ENCODE peak calls at places on chromosomes 3 and 15, in four cellular contexts. One of them, this sample, is unnamed.

GRCh38 chr15:72423256-72423655 is 25.2 kb downstream of the TMEM202 start:
- DNase-seq in A549: no peak
- DNase-seq in lower leg skin: no peak
- DNase-seq in esophagus squamous epithelium: no peak
- DNase-seq in this sample: no peak

GRCh38 chr15:95329362-95329761 is 1001.1 kb upstream of the NR2F2 start:
- DNase-seq in lower leg skin: no peak
- DNase-seq in esophagus squamous epithelium: no peak
- DNase-seq in A549: no peak
- DNase-seq in this sample: no peak

GRCh38 chr3:43455233-43455632 is 166.6 kb downstream of the ANO10 start:
- DNase-seq in lower leg skin: no peak
- DNase-seq in A549: peak; percentile 30
- DNase-seq in esophagus squamous epithelium: no peak
- DNase-seq in this sample: no peak

GRCh38 chr3:108393128-108393900 is 97.0 kb downstream of the HHLA2 start:
- DNase-seq in esophagus squamous epithelium: no peak
- DNase-seq in lower leg skin: no peak
- DNase-seq in A549: no peak
- DNase-seq in this sample: no peak

GRCh38 chr3:4712109-4712508 is 219.0 kb downstream of the ITPR1 start:
- DNase-seq in lower leg skin: peak; percentile 73
- DNase-seq in esophagus squamous epithelium: no peak
- DNase-seq in A549: no peak
- DNase-seq in this sample: no peak

GRCh38 chr15:66839511-66840112 is 137.6 kb downstream of the SMAD6 start:
- DNase-seq in lower leg skin: no peak
- DNase-seq in A549: no peak
- DNase-seq in esophagus squamous epithelium: no peak
- DNase-seq in this sample: no peak

GRCh38 chr15:68507447-68507846 is 71.3 kb upstream of the CORO2B start:
- DNase-seq in lower leg skin: no peak
- DNase-seq in A549: no peak
- DNase-seq in esophagus squamous epithelium: no peak
- DNase-seq in this sample: peak; percentile 7

GRCh38 chr15:43516801-43517353 is 531 bp upstream of the MAP1A start:
- DNase-seq in A549: no peak
- DNase-seq in lower leg skin: no peak
- DNase-seq in esophagus squamous epithelium: no peak
- DNase-seq in this sample: no peak

GRCh38 chr15:38885001-38885400 is 320.4 kb upstream of the RASGRP1 start:
- DNase-seq in lower leg skin: no peak
- DNase-seq in A549: peak; percentile 63
- DNase-seq in esophagus squamous epithelium: no peak
- DNase-seq in this sample: no peak

GRCh38 chr3:33579843-33580242 is 138.2 kb downstream of the CLASP2 start:
- DNase-seq in esophagus squamous epithelium: no peak
- DNase-seq in lower leg skin: no peak
- DNase-seq in A549: no peak
- DNase-seq in this sample: no peak

GRCh38 chr3:33582234-33582633 is 135.8 kb downstream of the CLASP2 start:
- DNase-seq in lower leg skin: no peak
- DNase-seq in esophagus squamous epithelium: no peak
- DNase-seq in A549: no peak
- DNase-seq in this sample: no peak

GRCh38 chr3:33579181-33579510 is 138.9 kb downstream of the CLASP2 start:
- DNase-seq in esophagus squamous epithelium: no peak
- DNase-seq in lower leg skin: no peak
- DNase-seq in A549: no peak
- DNase-seq in this sample: no peak

GRCh38 chr3:33578325-33579180 is 138.3 kb upstream of the UBP1 start:
- DNase-seq in A549: peak; percentile 82
- DNase-seq in esophagus squamous epithelium: no peak
- DNase-seq in lower leg skin: no peak
- DNase-seq in this sample: no peak

GRCh38 chr3:33581666-33582065 is 136.4 kb downstream of the CLASP2 start:
- DNase-seq in esophagus squamous epithelium: no peak
- DNase-seq in lower leg skin: no peak
- DNase-seq in A549: no peak
- DNase-seq in this sample: no peak
- TF ChIP-seq POLR2A in esophagus squamous epithelium: no peak
- TF ChIP-seq POLR2A in lower leg skin: no peak
- TF ChIP-seq POLR2A in A549: no peak
- TF ChIP-seq POLR2A in this sample: no peak

DNA sequence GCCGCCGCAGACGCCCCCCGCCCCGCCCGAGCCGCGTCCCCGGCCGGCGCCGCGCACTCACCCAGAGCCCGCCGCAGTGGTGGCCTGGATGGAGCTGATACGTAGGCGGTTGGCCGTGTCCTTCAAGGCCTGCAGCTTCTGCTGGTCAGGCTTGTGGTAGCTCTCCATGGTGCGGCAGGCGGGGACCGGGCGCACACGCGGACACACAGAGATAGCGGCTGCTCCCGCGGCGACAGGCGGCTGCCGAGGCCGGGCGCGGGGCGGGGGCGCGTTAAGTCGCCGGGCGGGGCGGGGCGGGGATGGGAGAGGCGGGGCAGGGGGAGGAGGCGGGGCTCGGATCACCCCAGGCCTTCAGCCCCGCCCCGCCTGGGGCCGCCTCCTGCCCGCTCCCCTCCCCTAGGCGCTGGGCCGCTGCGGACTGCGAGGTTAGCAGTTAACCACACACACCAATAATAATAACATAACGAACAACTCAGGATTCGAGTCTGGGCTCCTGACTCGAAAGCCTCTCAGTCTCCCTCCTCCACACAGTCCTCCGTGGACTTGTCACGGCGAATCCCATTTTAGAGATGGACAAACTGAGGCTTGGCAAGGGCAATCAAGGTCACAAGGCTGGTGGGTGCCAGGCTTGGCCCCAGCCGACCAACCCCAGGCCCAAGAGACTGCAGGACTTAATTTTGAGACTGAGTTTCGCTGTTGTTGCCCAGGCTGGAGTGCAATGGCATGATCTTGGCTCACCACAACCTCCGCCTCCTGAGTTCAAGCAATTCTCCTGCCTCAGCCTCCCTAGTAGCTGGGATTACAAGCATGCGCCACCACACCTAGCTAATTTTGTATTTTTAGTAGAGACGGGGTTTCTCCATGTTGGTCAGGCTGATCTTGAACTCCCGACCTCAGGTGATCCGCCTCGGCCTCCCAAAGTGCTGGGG is at the start of gene TKT:
- DNase-seq in esophagus squamous epithelium: peak; percentile 40
- DNase-seq in lower leg skin: peak; percentile 62
- DNase-seq in A549: peak; percentile 82
- DNase-seq in this sample: peak; percentile 88
- TF ChIP-seq POLR2A in esophagus squamous epithelium: no peak
- TF ChIP-seq POLR2A in lower leg skin: no peak
- TF ChIP-seq POLR2A in A549: peak; percentile 99
- TF ChIP-seq POLR2A in this sample: no peak

GRCh38 chr3:170331143-170331542 is 26.4 kb upstream of the SKIL start:
- DNase-seq in esophagus squamous epithelium: no peak
- DNase-seq in A549: peak; percentile 59
- DNase-seq in lower leg skin: no peak
- DNase-seq in this sample: no peak
- TF ChIP-seq POLR2A in esophagus squamous epithelium: no peak
- TF ChIP-seq POLR2A in A549: no peak
- TF ChIP-seq POLR2A in lower leg skin: no peak
- TF ChIP-seq POLR2A in this sample: no peak

DNA sequence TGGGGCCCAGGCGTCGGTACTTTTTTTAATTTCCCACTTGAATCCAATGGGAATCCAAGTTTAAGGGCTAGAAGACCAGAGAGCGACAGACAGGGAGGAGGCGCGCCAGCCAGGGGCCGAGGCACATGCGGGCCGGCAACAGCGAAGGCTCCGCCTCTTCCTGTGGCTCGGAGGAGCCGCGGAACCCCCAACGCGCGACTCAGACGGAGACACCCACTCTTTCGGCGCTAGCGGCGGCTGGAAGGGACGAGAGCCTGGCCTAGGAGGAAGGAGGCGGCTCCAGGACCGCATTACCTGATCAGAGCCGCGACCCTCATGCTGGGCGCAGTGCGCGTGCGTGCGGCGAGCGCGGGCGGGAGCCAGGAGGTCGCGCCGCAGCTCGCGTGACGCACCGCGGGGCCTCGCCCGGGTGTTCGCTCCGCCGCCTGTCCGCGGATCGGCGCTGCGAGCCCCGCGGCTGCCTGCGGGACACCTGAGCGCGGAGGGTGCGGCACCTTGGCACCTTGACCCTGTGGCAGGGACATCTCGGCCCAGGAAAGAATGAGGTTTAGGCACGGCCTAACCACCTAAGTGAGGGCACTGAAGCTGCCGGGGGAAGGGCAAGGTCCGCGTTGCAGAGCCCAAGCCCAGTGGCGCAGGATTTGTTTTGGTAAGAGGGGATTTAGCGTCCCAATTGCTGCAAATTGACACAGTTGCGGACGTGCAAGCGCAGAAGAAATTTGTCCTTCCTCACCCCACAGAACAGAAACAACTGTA is at the start of gene DPH6:
- DNase-seq in esophagus squamous epithelium: no peak
- DNase-seq in A549: peak; percentile 82
- DNase-seq in lower leg skin: peak; percentile 64
- DNase-seq in this sample: peak; percentile 90
- TF ChIP-seq POLR2A in esophagus squamous epithelium: peak; percentile 25
- TF ChIP-seq POLR2A in A549: peak; percentile 50
- TF ChIP-seq POLR2A in lower leg skin: no peak
- TF ChIP-seq POLR2A in this sample: peak; percentile 47

GRCh38 chr3:56683122-56683817 is at the start of gene TASOR:
- DNase-seq in esophagus squamous epithelium: peak; percentile 40
- DNase-seq in lower leg skin: peak; percentile 71
- DNase-seq in A549: peak; percentile 84
- DNase-seq in this sample: peak; percentile 89
- TF ChIP-seq POLR2A in esophagus squamous epithelium: peak; percentile 33
- TF ChIP-seq POLR2A in lower leg skin: peak; percentile 83
- TF ChIP-seq POLR2A in A549: peak; percentile 30
- TF ChIP-seq POLR2A in this sample: peak; percentile 52

DNA sequence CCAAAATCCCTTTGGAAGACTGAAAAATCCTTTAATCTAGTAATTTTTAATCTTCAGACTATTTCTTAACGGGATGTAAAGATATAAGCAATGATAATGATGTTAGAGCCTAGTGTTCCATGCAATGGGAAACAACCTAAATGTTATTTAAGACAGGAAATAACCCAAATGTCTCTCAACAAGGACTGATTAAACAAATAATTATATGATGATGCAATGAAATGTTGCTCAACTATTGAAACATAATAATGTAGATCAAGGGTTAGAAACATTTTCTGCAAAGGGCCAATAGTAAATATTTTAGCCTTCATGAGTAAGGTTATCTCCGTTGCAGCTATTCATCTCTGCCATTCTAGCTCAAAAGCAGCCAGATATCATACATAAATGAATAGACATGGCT is 275.4 kb downstream of the NEK10 start:
- DNase-seq in lower leg skin: no peak
- DNase-seq in esophagus squamous epithelium: no peak
- DNase-seq in A549: no peak
- DNase-seq in this sample: no peak
- TF ChIP-seq POLR2A in lower leg skin: no peak
- TF ChIP-seq POLR2A in esophagus squamous epithelium: no peak
- TF ChIP-seq POLR2A in A549: no peak
- TF ChIP-seq POLR2A in this sample: no peak

DNA sequence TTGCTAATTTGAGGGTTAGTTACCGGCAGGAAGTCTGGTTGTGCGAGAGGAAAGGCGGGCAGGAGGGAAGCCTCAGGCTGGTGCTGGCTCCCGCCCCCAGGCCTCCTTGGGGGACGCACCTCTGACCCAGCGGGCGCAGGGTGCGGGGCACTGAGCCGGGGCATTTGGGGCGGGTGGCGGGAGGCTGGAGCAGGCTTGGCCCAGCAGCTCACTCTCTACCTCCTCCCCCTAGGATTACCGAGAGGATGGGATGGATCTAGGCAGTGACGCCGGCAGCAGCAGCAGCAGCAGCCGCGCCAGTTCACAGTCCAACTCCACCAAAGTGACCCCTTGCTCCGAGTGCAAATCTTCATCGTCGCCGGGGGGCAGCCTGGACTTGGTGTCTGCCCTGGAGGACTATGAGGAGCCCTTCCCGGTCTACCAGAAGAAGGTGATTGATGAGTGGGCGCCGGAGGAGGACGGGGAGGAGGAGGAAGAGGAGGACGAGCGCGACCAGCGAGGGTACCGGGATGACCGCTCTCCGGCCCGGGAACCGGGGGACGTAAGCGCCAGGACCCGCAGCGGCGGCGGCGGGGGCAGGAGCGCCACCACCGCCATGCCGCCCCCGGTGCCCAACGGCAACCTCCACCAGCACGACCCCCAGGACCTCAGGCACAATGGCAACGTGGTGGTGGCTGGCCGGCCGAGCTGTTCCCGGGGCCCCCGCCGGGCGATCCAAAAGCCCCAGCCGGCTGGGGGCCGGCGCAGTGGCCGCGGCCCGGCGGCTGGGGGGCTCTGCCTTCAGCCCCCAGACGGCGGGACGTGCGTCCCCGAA is 224.2 kb upstream of the IL12A start:
- DNase-seq in A549: peak; percentile 78
- DNase-seq in lower leg skin: no peak
- DNase-seq in esophagus squamous epithelium: no peak
- DNase-seq in this sample: no peak
- TF ChIP-seq POLR2A in A549: peak; percentile 41
- TF ChIP-seq POLR2A in lower leg skin: no peak
- TF ChIP-seq POLR2A in esophagus squamous epithelium: no peak
- TF ChIP-seq POLR2A in this sample: no peak

GRCh38 chr3:10189557-10190374 is 25.0 kb downstream of the IRAK2 start:
- DNase-seq in A549: peak; percentile 44
- DNase-seq in lower leg skin: peak; percentile 89
- DNase-seq in esophagus squamous epithelium: peak; percentile 38
- DNase-seq in this sample: peak; percentile 96
- TF ChIP-seq POLR2A in A549: no peak
- TF ChIP-seq POLR2A in lower leg skin: no peak
- TF ChIP-seq POLR2A in esophagus squamous epithelium: no peak
- TF ChIP-seq POLR2A in this sample: no peak